ENCODE peak calls at places on chromosomes 12 and 14, in eight cellular contexts. S, E, L, P, Y, M, R and I are unnamed samples.
A peak's percentile ranks its signal among the peaks of the same experiment; 100 is the strongest.

GRCh38 chr14:86683525-86683924 is 1153.6 kb downstream of the FLRT2 start:
- DNase-seq in M (no peak), L (no peak), E (no peak), P (no peak), R (no peak), Y (no peak), S (no peak), I (no peak)

GRCh38 chr12:109449845-109450532 is 27.1 kb downstream of the KCTD10 start:
- DNase-seq in L (no peak), M (peak; percentile 52), E (no peak), R (no peak), Y (peak; percentile 51), P (no peak), S (no peak), I (no peak)

GRCh38 chr12:113070117-113070906 is 13.8 kb downstream of the DTX1 start:
- DNase-seq in L (no peak), M (peak; percentile 44), P (no peak), R (no peak), S (no peak), E (peak; percentile 37), Y (peak; percentile 84), I (no peak)

GRCh38 chr12:121748571-121749265 is 36.2 kb downstream of the TMEM120B start:
- DNase-seq in R (no peak), Y (peak; percentile 96), L (no peak), S (peak; percentile 72), P (peak; percentile 88), M (no peak), E (no peak), I (peak; percentile 92)

GRCh38 chr12:79071498-79071897 is 206.9 kb downstream of the SYT1 start:
- DNase-seq in L (no peak), S (no peak), P (no peak), R (no peak), Y (no peak), M (no peak), E (no peak), I (no peak)

GRCh38 chr12:7096006-7096903 is 4.0 kb upstream of the C1R start:
- DNase-seq in R (no peak), M (no peak), Y (no peak), E (no peak), L (no peak), S (no peak), P (no peak), I (no peak)

GRCh38 chr12:22787557-22787956 is 162.6 kb downstream of the ETNK1 start:
- DNase-seq in Y (no peak), M (no peak), P (peak; percentile 11), E (no peak), S (no peak), L (peak; percentile 77), R (peak; percentile 22), I (no peak)

GRCh38 chr12:103671367-103671766 is 84.3 kb downstream of the STAB2 start:
- DNase-seq in M (no peak), R (no peak), S (no peak), L (no peak), E (no peak), Y (no peak), P (no peak), I (no peak)

GRCh38 chr12:132078190-132078589 is 65.9 kb downstream of the DDX51 start:
- DNase-seq in L (no peak), Y (peak; percentile 96), S (no peak), R (no peak), E (no peak), P (no peak), M (no peak), I (no peak)

GRCh38 chr12:6080149-6081045 is 44.1 kb downstream of the VWF start:
- DNase-seq in R (no peak), S (no peak), Y (peak; percentile 69), P (no peak), L (peak; percentile 51), E (no peak), M (no peak), I (no peak)

GRCh38 chr14:40447032-40447431 is 1014.8 kb upstream of the FBXO33 start:
- DNase-seq in P (no peak), M (no peak), S (no peak), R (no peak), Y (no peak), E (no peak), L (no peak), I (no peak)

GRCh38 chr12:93003540-93004239 is 74.6 kb upstream of the EEA1 start:
- DNase-seq in L (no peak), Y (no peak), E (no peak), R (no peak), M (no peak), S (no peak), P (no peak), I (no peak)

GRCh38 chr14:31124197-31124596 is 83.4 kb downstream of the HECTD1 start:
- DNase-seq in M (no peak), Y (no peak), L (no peak), P (no peak), S (no peak), R (no peak), E (no peak), I (no peak)

GRCh38 chr12:108004368-108004767 is 124.7 kb upstream of the WSCD2 start:
- DNase-seq in S (no peak), L (no peak), M (no peak), E (no peak), Y (no peak), R (no peak), P (peak; percentile 57), I (peak; percentile 22)

GRCh38 chr14:104744484-104744883 is 8.5 kb upstream of the SIVA1 start:
- DNase-seq in E (no peak), S (no peak), Y (no peak), P (no peak), L (no peak), R (no peak), M (no peak), I (no peak)

GRCh38 chr12:15751741-15752140 is 37.4 kb downstream of the EPS8 start:
- DNase-seq in M (no peak), S (no peak), R (no peak), Y (no peak), L (no peak), P (no peak), E (no peak), I (no peak)

GRCh38 chr12:83016226-83016835 is 329.6 kb downstream of the TMTC2 start:
- DNase-seq in P (peak; percentile 65), E (no peak), M (no peak), S (no peak), L (no peak), R (no peak), Y (no peak), I (no peak)

GRCh38 chr14:74595006-74595735 is 16.9 kb downstream of the LTBP2 start:
- DNase-seq in Y (peak; percentile 89), E (peak; percentile 83), S (no peak), L (peak; percentile 86), R (no peak), M (peak; percentile 60), P (no peak), I (no peak)

GRCh38 chr14:31070431-31070830 is 44.3 kb upstream of the STRN3 start:
- DNase-seq in S (no peak), Y (peak; percentile 85), M (no peak), P (no peak), L (no peak), R (no peak), E (no peak), I (no peak)

GRCh38 chr14:105077649-105077995 is 12.4 kb upstream of the GPR132 start:
- DNase-seq in Y (peak; percentile 76), E (no peak), P (no peak), S (no peak), L (no peak), R (no peak), M (no peak), I (no peak)

GRCh38 chr14:74511966-74512365 is 18.4 kb downstream of the ISCA2 start:
- DNase-seq in P (no peak), E (no peak), L (peak; percentile 84), R (peak; percentile 46), Y (no peak), M (no peak), S (no peak), I (no peak)

DNA sequence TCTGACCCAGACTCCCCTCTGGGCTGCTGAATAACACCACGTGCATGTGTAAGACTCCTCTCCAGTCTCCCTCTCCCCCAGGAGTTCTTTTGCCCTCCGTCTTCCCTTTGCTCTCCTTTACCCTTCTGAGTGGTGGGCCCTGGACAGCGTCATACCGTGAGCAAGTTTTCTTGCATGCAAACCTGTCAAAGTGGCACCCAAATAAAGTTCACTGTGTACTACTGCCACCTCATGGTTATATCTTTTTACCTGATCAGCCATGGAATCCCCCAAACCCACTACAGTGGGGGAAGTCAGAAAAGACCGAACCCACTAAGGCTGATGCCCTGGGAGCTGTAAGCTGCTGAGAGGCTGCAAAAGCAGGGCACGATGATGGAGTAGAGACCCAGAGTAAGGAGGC is 131.1 kb upstream of the VRK1 start:
- DNase-seq in M (no peak), L (no peak), R (no peak), Y (no peak), P (no peak), S (no peak), E (no peak), I (peak; percentile 7)
- TF ChIP-seq CTCF in M (no peak), L (no peak), R (no peak), Y (no peak), P (no peak), S (no peak), E (no peak), I (no peak)

GRCh38 chr14:99234982-99235491 is 37.0 kb downstream of the BCL11B start:
- DNase-seq in P (peak; percentile 70), Y (no peak), S (no peak), M (no peak), L (no peak), E (no peak), R (no peak), I (no peak)
- H3K9me3 ChIP-seq in P (no peaks in the 10 kb centered on the region), Y (peaks cover 2% of the 10 kb centered on the region), S (no peaks in the 10 kb centered on the region), M (no peaks in the 10 kb centered on the region), L (peaks cover 9% of the 10 kb centered on the region), E (peaks cover 27% of the 10 kb centered on the region), R (peaks cover 11% of the 10 kb centered on the region), I (no peaks in the 10 kb centered on the region)

DNA sequence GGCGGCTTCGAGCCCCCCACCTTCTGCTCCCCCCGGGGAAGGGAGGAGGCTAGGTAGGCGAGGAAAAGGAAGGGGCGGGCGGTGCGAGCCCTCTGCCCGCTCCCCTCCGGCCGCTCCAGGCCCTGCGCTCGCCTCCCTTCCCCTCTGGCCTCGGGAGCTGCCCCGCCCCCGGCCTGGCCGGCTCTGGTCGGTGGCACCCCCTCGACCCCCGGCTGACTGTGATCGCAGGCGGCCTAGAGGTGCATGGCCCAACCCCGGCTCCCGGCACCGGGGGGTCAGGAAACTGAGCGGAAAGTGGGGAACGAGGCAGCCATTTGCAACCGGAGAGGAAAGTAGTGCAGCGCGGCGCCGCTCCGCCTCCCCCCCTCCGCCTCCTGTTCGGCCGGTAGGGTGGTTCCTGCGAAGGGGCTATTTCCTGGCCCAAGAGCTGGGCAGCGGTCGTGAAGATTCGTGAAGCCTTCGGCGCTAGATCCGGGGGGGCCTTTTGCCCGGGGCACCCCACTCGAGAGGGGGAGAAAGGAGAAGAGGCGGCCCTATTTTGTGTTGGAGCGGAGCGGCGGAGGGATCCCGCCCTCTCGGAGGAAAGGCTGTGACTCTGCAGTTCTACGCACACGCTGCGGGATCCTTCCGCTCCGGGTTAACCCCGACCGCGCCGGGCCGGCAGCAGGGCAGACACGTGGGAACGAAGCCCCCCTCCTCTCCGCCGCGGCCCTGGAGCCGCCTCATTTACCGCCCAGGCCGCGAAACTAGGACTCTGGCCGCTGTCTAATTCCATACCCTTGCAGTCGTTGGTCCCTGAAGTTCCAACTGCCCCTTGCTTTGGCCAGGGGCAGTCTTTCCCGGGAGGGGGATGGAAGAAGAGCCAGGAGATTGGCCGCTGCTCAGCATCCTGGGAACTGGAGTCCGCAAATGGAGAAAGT is at the start of gene KMT2D:
- DNase-seq in L (peak; percentile 94), P (peak; percentile 95), Y (peak; percentile 99), M (peak; percentile 93), E (peak; percentile 93), S (peak; percentile 75), R (peak; percentile 72), I (peak; percentile 95)
- TF ChIP-seq CTCF in L (peak; percentile 54), P (peak; percentile 21), Y (peak; percentile 7), M (peak; percentile 12), E (peak; percentile 56), S (no peak), R (peak; percentile 47), I (no peak)

GRCh38 chr12:34212651-34213050 is 190.4 kb downstream of the ALG10 start:
- DNase-seq in Y (no peak), M (no peak), S (no peak), L (no peak), R (no peak), P (no peak), E (no peak), I (no peak)
- H3K9me3 ChIP-seq in Y (no peaks in the 10 kb centered on the region), M (no peaks in the 10 kb centered on the region), S (no peaks in the 10 kb centered on the region), L (peaks cover 9% of the 10 kb centered on the region), R (no peaks in the 10 kb centered on the region), P (no peaks in the 10 kb centered on the region), E (no peaks in the 10 kb centered on the region), I (peaks cover 8% of the 10 kb centered on the region)